ENCODE peak calls at places on chromosomes 6 and 20, in eight cellular contexts. E is foreskin fibroblast; Z is dorsolateral prefrontal cortex; T is stimulated activated CD8-positive, alpha-beta memory T cell treated with anti-CD3 and anti-CD28 coated beads, Interleukin-15, amount 100 ng/mL, for 24 hours; V is effector CD8-positive, alpha-beta T cell; K is esophagus squamous epithelium; F is dermis microvascular lymphatic vessel endothelial cell; D is HCT116. J is an unnamed sample.
A peak's percentile ranks its signal among the peaks of the same experiment; 100 is the strongest.

GRCh38 chr6:23841116-23841515 is 284.9 kb upstream of the NRSN1 start:
- DNase-seq in E (no peak), Z (no peak), T (no peak), V (no peak), K (no peak), F (no peak), D (no peak), J (no peak)

GRCh38 chr20:13325033-13325432 is 104.0 kb downstream of the ISM1 start:
- DNase-seq in E (no peak), Z (no peak), T (no peak), V (no peak), K (no peak), F (peak; percentile 23), D (peak; percentile 18), J (peak; percentile 14)

GRCh38 chr6:20377623-20378265 is 23.9 kb upstream of the E2F3 start:
- DNase-seq in E (peak; percentile 73), Z (no peak), T (no peak), V (no peak), K (no peak), F (no peak), D (no peak), J (peak; percentile 15)

GRCh38 chr20:20720158-20720557 is 7.7 kb upstream of the RALGAPA2 start:
- DNase-seq in E (no peak), Z (no peak), T (no peak), V (no peak), K (no peak), F (no peak), D (no peak), J (no peak)

GRCh38 chr6:159595173-159595572 is 97.9 kb downstream of the SOD2 start:
- DNase-seq in E (peak; percentile 74), Z (peak; percentile 56), T (no peak), V (no peak), K (no peak), F (no peak), D (peak; percentile 45), J (peak; percentile 39)

GRCh38 chr6:28615955-28616747 is 90.5 kb downstream of the GPX5 start:
- DNase-seq in E (no peak), Z (no peak), T (no peak), V (no peak), K (no peak), F (no peak), D (no peak), J (no peak)

GRCh38 chr20:32203556-32204484 is 3.7 kb downstream of the PLAGL2 start:
- DNase-seq in E (no peak), Z (peak; percentile 65), T (peak; percentile 26), V (no peak), K (no peak), F (no peak), D (no peak), J (no peak)

GRCh38 chr6:33317418-33317667 is 201 bp downstream of the ZBTB22 start:
- DNase-seq in E (no peak), Z (no peak), T (no peak), V (peak; percentile 89), K (no peak), F (no peak), D (no peak), J (no peak)

GRCh38 chr6:159727717-159728440 is 573 bp downstream of the WTAP start:
- DNase-seq in E (no peak), Z (no peak), T (no peak), V (no peak), K (no peak), F (peak; percentile 45), D (no peak), J (peak; percentile 29)

GRCh38 chr6:139407718-139408222 is 33.3 kb upstream of the CITED2 start:
- DNase-seq in E (peak; percentile 87), Z (no peak), T (no peak), V (no peak), K (no peak), F (no peak), D (no peak), J (no peak)

GRCh38 chr6:74879234-74879633 is 326.6 kb downstream of the COL12A1 start:
- DNase-seq in E (peak; percentile 70), Z (no peak), T (no peak), V (no peak), K (no peak), F (no peak), D (no peak), J (no peak)

GRCh38 chr6:6661684-6662083 is 73.2 kb downstream of the LY86 start:
- DNase-seq in E (peak; percentile 17), Z (no peak), T (no peak), V (no peak), K (no peak), F (peak; percentile 83), D (no peak), J (peak; percentile 92)

GRCh38 chr20:21338291-21338690 is 35.2 kb downstream of the XRN2 start:
- DNase-seq in E (no peak), Z (no peak), T (no peak), V (no peak), K (no peak), F (peak; percentile 30), D (no peak), J (no peak)

GRCh38 chr20:13302647-13303425 is 81.8 kb downstream of the ISM1 start:
- DNase-seq in E (peak; percentile 9), Z (no peak), T (no peak), V (no peak), K (no peak), F (peak; percentile 5), D (peak; percentile 4), J (peak; percentile 38)

GRCh38 chr20:63976980-63977391 is 2.5 kb downstream of the SAMD10 start:
- DNase-seq in E (no peak), Z (no peak), T (no peak), V (no peak), K (no peak), F (no peak), D (no peak), J (no peak)

GRCh38 chr6:6546318-6547110 is 42.0 kb upstream of the LY86 start:
- DNase-seq in E (no peak), Z (peak; percentile 69), T (no peak), V (no peak), K (no peak), F (no peak), D (no peak), J (peak; percentile 71)

GRCh38 chr6:163460307-163460782 is 45.8 kb downstream of the QKI start:
- DNase-seq in E (no peak), Z (no peak), T (no peak), V (no peak), K (no peak), F (peak; percentile 48), D (no peak), J (no peak)

GRCh38 chr6:131946992-131947955 is 3.9 kb downstream of the CCN2 start:
- DNase-seq in E (no peak), Z (no peak), T (no peak), V (no peak), K (no peak), F (peak; percentile 78), D (no peak), J (peak; percentile 20)